ENCODE peak calls at places on chromosomes 12 and 14, in five cellular contexts. X is AG20443; G is fibroblast of lung; W is activated CD4-positive, alpha-beta memory T cell treated with anti-CD3 and anti-CD28 coated beads, Interleukin-2, amount 10 ng/mL, durations not matched to agents 7 days and 5 days; F is HCEC 1CT. J is an unnamed sample.

GRCh38 chr12:24109381-24110039 is 160.0 kb upstream of the SOX5 start:
- DNase-seq in X (no peak), G (peak), W (no peak), F (peak), J (no peak)

GRCh38 chr14:81401420-81402122 is 1.4 kb upstream of the STON2 start:
- DNase-seq in X (peak), G (peak), W (no peak), F (peak), J (peak)

GRCh38 chr14:61099221-61099835 is 118.3 kb downstream of the SLC38A6 start:
- DNase-seq in X (no peak), G (no peak), W (no peak), F (no peak), J (no peak)

GRCh38 chr14:29453045-29453444 is 474.6 kb downstream of the PRKD1 start:
- DNase-seq in X (no peak), G (no peak), W (no peak), F (no peak), J (no peak)

GRCh38 chr14:96177766-96178377 is 26.8 kb upstream of the BDKRB2 start:
- DNase-seq in X (no peak), G (no peak), W (no peak), F (no peak), J (no peak)

GRCh38 chr12:127548123-127548553 is 718.8 kb upstream of the TMEM132C start:
- DNase-seq in X (peak), G (peak), W (no peak), F (peak), J (no peak)

GRCh38 chr12:112842441-112842840 is 50.9 kb downstream of the RPH3A start:
- DNase-seq in X (no peak), G (no peak), W (no peak), F (no peak), J (no peak)

GRCh38 chr12:96448287-96448686 is 41.1 kb upstream of the CFAP54 start:
- DNase-seq in X (peak), G (peak), W (no peak), F (peak), J (peak)

GRCh38 chr12:24592048-24592447 is 356.9 kb downstream of the BCAT1 start:
- DNase-seq in X (no peak), G (no peak), W (no peak), F (no peak), J (no peak)

J was measured in hepatic stellate cell.